ENCODE peak calls at places on chromosomes 7 and 10, in ten cellular contexts. U, F, A, W, Z, I, C, Y, G and S are unnamed samples.

GRCh38 chr7:130988443-130988842 is 254.4 kb upstream of the KLF14 start:
- DNase-seq in I (no peak), C (no peak), F (peak; percentile 72), W (no peak), Y (no peak), Z (peak; percentile 70), U (no peak), A (no peak), G (peak; percentile 59), S (no peak)

GRCh38 chr7:152336754-152337368 is 98.9 kb downstream of the KMT2C start:
- DNase-seq in W (no peak), F (peak; percentile 71), U (peak; percentile 43), A (peak; percentile 50), C (no peak), I (no peak), Z (peak; percentile 72), G (peak; percentile 70), Y (no peak), S (peak; percentile 38)

GRCh38 chr10:109987413-109987812 is 20.4 kb upstream of the ADD3 start:
- DNase-seq in F (peak; percentile 93), W (no peak), A (no peak), U (no peak), Z (no peak), C (no peak), G (peak; percentile 86), Y (no peak), I (no peak), S (no peak)

GRCh38 chr10:44051584-44052385 is 333.1 kb downstream of the CXCL12 start:
- DNase-seq in W (no peak), Y (no peak), I (no peak), Z (peak; percentile 40), F (peak; percentile 87), A (no peak), G (peak; percentile 86), U (no peak), C (no peak), S (no peak)

GRCh38 chr7:44293561-44294324 is 31.7 kb downstream of the CAMK2B start:
- DNase-seq in A (no peak), C (no peak), F (no peak), G (no peak), Z (peak; percentile 46), U (peak; percentile 46), Y (no peak), W (no peak), I (no peak), S (peak; percentile 31)

GRCh38 chr10:110305767-110306451 is 1.2 kb upstream of the SMNDC1 start:
- DNase-seq in W (peak; percentile 12), F (peak; percentile 94), I (peak; percentile 14), Y (peak; percentile 22), Z (peak; percentile 84), C (no peak), G (peak; percentile 94), A (peak; percentile 19), U (peak; percentile 68), S (peak; percentile 57)

GRCh38 chr10:61175331-61175730 is 231.3 kb upstream of the RHOBTB1 start:
- DNase-seq in W (no peak), C (no peak), Z (peak; percentile 42), I (no peak), F (peak; percentile 64), U (no peak), A (no peak), Y (no peak), G (peak; percentile 78), S (no peak)

GRCh38 chr10:12742776-12743175 is 258.7 kb downstream of the CCDC3 start:
- DNase-seq in F (no peak), W (no peak), I (no peak), C (no peak), G (no peak), A (no peak), Z (no peak), Y (no peak), U (no peak), S (no peak)

GRCh38 chr10:118950190-118950658 is 79.3 kb upstream of the NANOS1 start:
- DNase-seq in A (no peak), W (no peak), F (peak; percentile 40), I (no peak), Z (no peak), C (no peak), G (peak; percentile 61), U (no peak), Y (no peak), S (peak; percentile 14)

GRCh38 chr7:22866965-22867364 is 44.3 kb upstream of the TOMM7 start:
- DNase-seq in Y (no peak), C (no peak), G (peak; percentile 85), F (peak; percentile 73), I (no peak), W (no peak), Z (no peak), A (no peak), U (no peak), S (no peak)

GRCh38 chr10:89153086-89153485 is 54.0 kb downstream of the CH25H start:
- DNase-seq in G (peak; percentile 41), I (no peak), A (no peak), W (no peak), Z (no peak), C (no peak), U (no peak), F (peak; percentile 53), Y (no peak), S (no peak)

GRCh38 chr7:69568266-69568665 is 30.0 kb upstream of the AUTS2 start:
- DNase-seq in I (no peak), U (no peak), C (no peak), F (no peak), Z (no peak), G (no peak), Y (no peak), A (no peak), W (no peak), S (peak; percentile 18)

GRCh38 chr10:75097666-75098285 is 13.7 kb upstream of the SAMD8 start:
- DNase-seq in C (no peak), G (peak; percentile 31), I (no peak), Z (peak; percentile 27), A (no peak), U (no peak), F (peak; percentile 52), W (no peak), Y (no peak), S (peak; percentile 55)

GRCh38 chr7:142882338-142882678 is 3.2 kb downstream of the TRPV6 start:
- DNase-seq in W (no peak), A (no peak), U (peak; percentile 17), Z (no peak), F (no peak), I (no peak), Y (no peak), C (no peak), G (no peak), S (peak; percentile 13)

GRCh38 chr7:128032605-128033235 is 1.5 kb upstream of the LRRC4 start:
- DNase-seq in C (peak; percentile 21), F (peak; percentile 78), I (no peak), W (no peak), Y (no peak), G (no peak), Z (peak; percentile 79), A (no peak), U (peak; percentile 40), S (peak; percentile 47)

GRCh38 chr7:77362905-77363304 is 53.2 kb downstream of the GSAP start:
- DNase-seq in A (no peak), Z (no peak), I (no peak), C (no peak), W (no peak), U (no peak), Y (no peak), F (no peak), G (no peak), S (no peak)

GRCh38 chr7:82755705-82756551 is 312.4 kb upstream of the CACNA2D1 start:
- DNase-seq in F (peak; percentile 84), I (no peak), G (peak; percentile 55), Z (no peak), Y (no peak), C (no peak), W (no peak), A (no peak), U (no peak), S (no peak)

GRCh38 chr7:87231715-87232114 is 12.2 kb upstream of the TMEM243 start:
- DNase-seq in U (no peak), Z (no peak), A (peak; percentile 45), I (no peak), C (no peak), W (no peak), F (no peak), Y (no peak), G (no peak), S (no peak)

GRCh38 chr7:139771001-139771956 is 6.5 kb downstream of the HIPK2 start:
- DNase-seq in A (no peak), Z (no peak), Y (no peak), C (no peak), G (peak; percentile 98), W (no peak), I (no peak), U (no peak), F (peak; percentile 68), S (no peak)

GRCh38 chr10:59190332-59190731 is 13.9 kb downstream of the PHYHIPL start:
- DNase-seq in Z (no peak), F (no peak), U (no peak), A (no peak), G (no peak), Y (no peak), C (no peak), W (no peak), I (no peak), S (no peak)

GRCh38 chr10:102227050-102227449 is 951 bp downstream of the ELOVL3 start:
- DNase-seq in G (peak; percentile 91), U (no peak), A (no peak), C (no peak), I (no peak), Y (no peak), F (peak; percentile 91), W (no peak), Z (no peak), S (no peak)

GRCh38 chr10:12241810-12242529 is 46.0 kb downstream of the CDC123 start:
- DNase-seq in Z (peak; percentile 12), F (no peak), A (no peak), C (peak; percentile 41), G (peak; percentile 35), W (no peak), I (no peak), U (no peak), Y (peak; percentile 25), S (no peak)

GRCh38 chr7:1432411-1433082 is 26.7 kb downstream of the MICALL2 start:
- DNase-seq in Y (peak; percentile 66), I (peak; percentile 74), C (peak; percentile 65), U (peak; percentile 75), W (peak; percentile 86), A (peak; percentile 43), F (peak; percentile 62), Z (peak; percentile 84), G (peak; percentile 47), S (peak; percentile 71)

GRCh38 chr10:95818663-95819062 is 62.7 kb downstream of the ENTPD1 start:
- DNase-seq in G (peak; percentile 71), I (no peak), Y (no peak), C (no peak), A (no peak), U (no peak), Z (no peak), F (peak; percentile 61), W (no peak), S (no peak)

GRCh38 chr7:35623381-35623780 is 71.6 kb downstream of the HERPUD2 start:
- DNase-seq in I (no peak), C (no peak), U (no peak), A (no peak), G (no peak), Z (no peak), F (no peak), Y (no peak), W (no peak), S (no peak)

GRCh38 chr7:94344826-94345225 is 49.9 kb upstream of the COL1A2 start:
- DNase-seq in I (no peak), Y (no peak), C (no peak), W (no peak), G (peak; percentile 60), A (no peak), Z (no peak), F (peak; percentile 58), U (no peak), S (no peak)

GRCh38 chr10:133100706-133101463 is 13.2 kb downstream of the ADGRA1 start:
- DNase-seq in A (no peak), C (peak; percentile 32), I (peak; percentile 68), F (peak; percentile 30), Z (peak; percentile 93), W (no peak), U (peak; percentile 99), G (no peak), Y (no peak), S (peak; percentile 99)

GRCh38 chr7:144784943-144785342 is 50.9 kb downstream of the TPK1 start:
- DNase-seq in W (no peak), U (no peak), Z (no peak), I (no peak), A (no peak), Y (no peak), G (peak; percentile 84), C (no peak), F (peak; percentile 67), S (no peak)